ENCODE peak calls at places on chromosomes 2 and 18, in eight cellular contexts. O is breast epithelium, B is mammary epithelial cell, L is fibroblast of lung, Q is AG04450, S is heart right ventricle, C is coronary artery, J is tibial nerve. V is an unnamed sample.

GRCh38 chr18:7467708-7468466 is 99.2 kb upstream of the PTPRM start:
- DNase-seq in O (no peak), B (peak), L (peak), Q (no peak), S (no peak), C (no peak), J (no peak), V (no peak)

GRCh38 chr18:5294113-5294617 is 1.4 kb downstream of the ZBTB14 start:
- DNase-seq in O (peak), B (no peak), L (peak), Q (no peak), S (no peak), C (no peak), J (peak), V (peak)

GRCh38 chr2:55048514-55048924 is 1.7 kb downstream of the RTN4 start:
- DNase-seq in O (no peak), B (peak), L (peak), Q (no peak), S (no peak), C (no peak), J (no peak), V (peak)

GRCh38 chr2:23269747-23270146 is 115.2 kb upstream of the KLHL29 start:
- DNase-seq in O (no peak), B (no peak), L (no peak), Q (no peak), S (no peak), C (no peak), J (no peak), V (no peak)

GRCh38 chr2:54012538-54013141 is 41.8 kb upstream of the PSME4 start:
- DNase-seq in O (no peak), B (no peak), L (no peak), Q (no peak), S (no peak), C (no peak), J (no peak), V (no peak)

GRCh38 chr2:161044937-161045336 is 115.3 kb upstream of the TANK start:
- DNase-seq in O (no peak), B (no peak), L (no peak), Q (no peak), S (no peak), C (no peak), J (no peak), V (no peak)

GRCh38 chr2:134574610-134575332 is 144.0 kb downstream of the TMEM163 start:
- DNase-seq in O (no peak), B (no peak), L (no peak), Q (no peak), S (no peak), C (no peak), J (no peak), V (no peak)

GRCh38 chr2:50952596-50952995 is 79.3 kb downstream of the NRXN1 start:
- DNase-seq in O (no peak), B (peak), L (peak), Q (peak), S (no peak), C (no peak), J (no peak), V (peak)

GRCh38 chr18:62715439-62715792 is at the start of gene PHLPP1:
- DNase-seq in O (no peak), B (no peak), L (no peak), Q (no peak), S (no peak), C (no peak), J (no peak), V (no peak)

GRCh38 chr2:145592362-145592761 is 1072.4 kb upstream of the ZEB2 start:
- DNase-seq in O (no peak), B (no peak), L (no peak), Q (no peak), S (no peak), C (no peak), J (no peak), V (peak)

GRCh38 chr2:216765810-216766259 is 70.5 kb upstream of the IGFBP5 start:
- DNase-seq in O (no peak), B (no peak), L (no peak), Q (no peak), S (peak), C (no peak), J (no peak), V (no peak)

GRCh38 chr2:221731432-221731831 is 159.3 kb upstream of the EPHA4 start:
- DNase-seq in O (no peak), B (no peak), L (no peak), Q (no peak), S (no peak), C (no peak), J (no peak), V (no peak)

GRCh38 chr18:77650799-77651385 is 401.2 kb downstream of the GALR1 start:
- DNase-seq in O (no peak), B (no peak), L (peak), Q (no peak), S (peak), C (peak), J (peak), V (peak)

GRCh38 chr18:34965108-34965507 is 76.1 kb upstream of the MAPRE2 start:
- DNase-seq in O (no peak), B (no peak), L (no peak), Q (no peak), S (no peak), C (no peak), J (no peak), V (no peak)

GRCh38 chr18:8314123-8314522 is 295.1 kb upstream of the RAB12 start:
- DNase-seq in O (no peak), B (no peak), L (peak), Q (no peak), S (no peak), C (no peak), J (no peak), V (no peak)

GRCh38 chr2:236857781-236858180 is 227.9 kb upstream of the COPS8 start:
- DNase-seq in O (no peak), B (no peak), L (no peak), Q (no peak), S (no peak), C (peak), J (no peak), V (no peak)

GRCh38 chr18:36307513-36307912 is 10.0 kb downstream of the FHOD3 start:
- DNase-seq in O (no peak), B (no peak), L (peak), Q (peak), S (no peak), C (no peak), J (no peak), V (no peak)

GRCh38 chr2:84911135-84911678 is 5.8 kb downstream of the TMSB10 start:
- DNase-seq in O (no peak), B (no peak), L (no peak), Q (no peak), S (no peak), C (no peak), J (no peak), V (no peak)

GRCh38 chr2:30979822-30980245 is 158.4 kb downstream of the GALNT14 start:
- DNase-seq in O (no peak), B (peak), L (peak), Q (no peak), S (no peak), C (peak), J (no peak), V (peak)

GRCh38 chr18:78501251-78501650 is 478.4 kb upstream of the SALL3 start:
- DNase-seq in O (no peak), B (no peak), L (no peak), Q (no peak), S (no peak), C (peak), J (no peak), V (no peak)

GRCh38 chr2:152134488-152135280 is 35.8 kb upstream of the CACNB4 start:
- DNase-seq in O (no peak), B (peak), L (peak), Q (no peak), S (no peak), C (no peak), J (no peak), V (peak)

GRCh38 chr2:37631292-37631691 is 40.1 kb downstream of the CDC42EP3 start:
- DNase-seq in O (no peak), B (no peak), L (no peak), Q (no peak), S (no peak), C (no peak), J (no peak), V (no peak)

GRCh38 chr18:46437019-46437418 is 220.0 kb downstream of the LOXHD1 start:
- DNase-seq in O (no peak), B (no peak), L (no peak), Q (no peak), S (no peak), C (no peak), J (no peak), V (no peak)

GRCh38 chr2:159971365-159972122 is 90.9 kb downstream of the PLA2R1 start:
- DNase-seq in O (no peak), B (peak), L (no peak), Q (no peak), S (no peak), C (no peak), J (no peak), V (no peak)

GRCh38 chr2:196076778-196077568 is 8.3 kb upstream of the DNAH7 start:
- DNase-seq in O (no peak), B (no peak), L (no peak), Q (no peak), S (no peak), C (no peak), J (no peak), V (no peak)

GRCh38 chr2:226354434-226354833 is 445.2 kb downstream of the IRS1 start:
- DNase-seq in O (no peak), B (no peak), L (peak), Q (no peak), S (no peak), C (no peak), J (no peak), V (peak)

GRCh38 chr2:69348781-69349180 is 38.2 kb downstream of the GFPT1 start:
- DNase-seq in O (no peak), B (no peak), L (no peak), Q (no peak), S (no peak), C (no peak), J (no peak), V (no peak)

GRCh38 chr2:25586726-25587144 is 86.6 kb downstream of the DTNB start:
- DNase-seq in O (no peak), B (no peak), L (peak), Q (peak), S (no peak), C (no peak), J (no peak), V (no peak)

GRCh38 chr2:182666674-182667320 is 49.3 kb upstream of the DNAJC10 start:
- DNase-seq in O (no peak), B (peak), L (peak), Q (no peak), S (no peak), C (no peak), J (no peak), V (peak)

GRCh38 chr2:191486584-191487320 is 191.2 kb upstream of the NABP1 start:
- DNase-seq in O (no peak), B (peak), L (peak), Q (peak), S (no peak), C (no peak), J (no peak), V (peak)

GRCh38 chr2:196750977-196751631 is 48.4 kb downstream of the GTF3C3 start:
- DNase-seq in O (peak), B (peak), L (peak), Q (peak), S (peak), C (peak), J (peak), V (peak)

GRCh38 chr2:120258140-120258539 is 5.5 kb downstream of the RALB start:
- DNase-seq in O (no peak), B (no peak), L (no peak), Q (no peak), S (no peak), C (no peak), J (no peak), V (no peak)

GRCh38 chr2:7154666-7155065 is 237.5 kb downstream of the RNF144A start:
- DNase-seq in O (no peak), B (no peak), L (no peak), Q (no peak), S (no peak), C (no peak), J (no peak), V (no peak)

GRCh38 chr2:25362564-25363145 is 20.9 kb upstream of the DNMT3A start:
- DNase-seq in O (no peak), B (no peak), L (no peak), Q (no peak), S (peak), C (no peak), J (no peak), V (no peak)

GRCh38 chr2:132547089-132547687 is 122.8 kb downstream of the LYPD1 start:
- DNase-seq in O (peak), B (peak), L (peak), Q (peak), S (peak), C (peak), J (peak), V (peak)

GRCh38 chr2:51994123-51994788 is 962.3 kb upstream of the NRXN1 start:
- DNase-seq in O (no peak), B (no peak), L (no peak), Q (no peak), S (no peak), C (no peak), J (no peak), V (no peak)

GRCh38 chr2:120465701-120465988 is 119.7 kb downstream of the INHBB start:
- DNase-seq in O (no peak), B (no peak), L (no peak), Q (no peak), S (no peak), C (no peak), J (no peak), V (no peak)

GRCh38 chr18:21100678-21101077 is 10.9 kb downstream of the ROCK1 start:
- DNase-seq in O (no peak), B (no peak), L (no peak), Q (no peak), S (no peak), C (no peak), J (no peak), V (no peak)

GRCh38 chr2:64989126-64989981 is at the start of gene SLC1A4:
- DNase-seq in O (peak), B (peak), L (peak), Q (peak), S (peak), C (peak), J (peak), V (peak)

GRCh38 chr2:64985457-64985856 is 3.7 kb upstream of the SLC1A4 start:
- DNase-seq in O (no peak), B (no peak), L (no peak), Q (no peak), S (no peak), C (no peak), J (no peak), V (no peak)

GRCh38 chr2:64987963-64988419 is 1.2 kb upstream of the SLC1A4 start:
- DNase-seq in O (no peak), B (no peak), L (no peak), Q (no peak), S (no peak), C (no peak), J (no peak), V (no peak)

GRCh38 chr2:64988420-64989125 is 626 bp upstream of the SLC1A4 start:
- DNase-seq in O (peak), B (peak), L (peak), Q (peak), S (peak), C (peak), J (peak), V (peak)

GRCh38 chr2:64987001-64987962 is 1.9 kb upstream of the SLC1A4 start:
- DNase-seq in O (no peak), B (peak), L (peak), Q (no peak), S (no peak), C (no peak), J (no peak), V (peak)
- H3K4me3 ChIP-seq in O (peak), B (no peak), L (peak), Q (peak), S (peak), C (peak), J (peak), V (no peak)

DNA sequence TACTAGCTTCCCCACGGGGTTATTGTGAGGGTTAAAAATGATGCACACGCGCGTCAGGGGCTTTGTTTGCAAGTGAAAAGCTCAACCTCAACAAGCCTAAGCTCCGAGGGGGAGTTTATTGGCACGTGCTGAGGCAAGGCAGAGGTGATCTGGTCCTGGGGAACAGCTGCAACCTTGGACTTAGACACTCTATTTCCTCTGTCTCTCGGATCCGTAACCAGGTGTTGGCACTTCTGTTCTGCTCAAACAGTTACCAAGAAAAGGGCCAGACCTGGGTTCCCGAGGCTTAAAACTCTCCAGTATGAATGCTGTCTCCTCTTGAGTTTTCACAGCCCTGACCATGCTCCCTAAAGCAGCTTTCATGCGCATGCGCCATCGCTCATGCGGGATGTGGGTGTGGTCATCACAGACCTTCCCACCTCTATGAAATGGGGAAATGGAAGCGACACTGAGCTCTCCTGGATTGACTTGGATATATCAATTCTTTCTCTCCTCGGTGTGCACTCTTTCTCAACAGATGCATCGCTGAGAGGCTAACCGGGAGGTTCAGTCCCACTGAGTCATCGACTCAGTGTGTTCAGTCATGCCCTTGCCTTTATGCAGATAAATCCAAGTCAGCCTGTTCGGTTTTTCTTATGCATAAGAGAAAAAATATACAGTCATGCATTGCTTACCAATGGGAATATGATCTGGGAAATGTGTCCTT is 19.9 kb upstream of the RAB31 start:
- DNase-seq in O (no peak), B (peak), L (peak), Q (no peak), S (no peak), C (no peak), J (no peak), V (peak)
- TF ChIP-seq CTCF in O (no peak), B (no peak), L (no peak), Q (no peak), S (no peak), C (no peak), J (no peak), V (no peak)

GRCh38 chr2:218271865-218272530 is 1.7 kb downstream of the PNKD start:
- DNase-seq in O (no peak), B (no peak), L (no peak), Q (no peak), S (no peak), C (no peak), J (no peak), V (no peak)
- H3K4me3 ChIP-seq in O (peak), B (peak), L (peak), Q (no peak), S (no peak), C (peak), J (peak), V (no peak)

DNA sequence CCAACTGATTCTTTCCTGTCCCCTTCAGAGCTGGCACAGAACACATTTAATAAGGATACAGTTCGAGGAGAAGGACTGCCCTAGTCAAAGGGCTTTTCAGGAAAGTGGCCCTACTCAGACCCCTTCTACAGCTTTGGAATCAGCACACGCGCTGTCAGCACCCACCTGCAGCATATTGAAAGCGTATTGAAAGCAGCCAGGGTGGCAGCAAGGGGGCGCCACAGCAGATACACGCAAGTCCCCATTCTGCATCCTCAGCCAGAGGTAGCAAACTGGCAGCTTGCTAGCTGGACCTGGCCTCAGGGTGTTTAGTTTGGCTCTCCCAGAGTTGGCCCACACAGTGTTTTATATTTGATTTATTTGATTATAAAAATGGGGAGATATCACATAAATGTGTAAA is 101.0 kb upstream of the NT5C1B start:
- DNase-seq in O (no peak), B (no peak), L (no peak), Q (no peak), S (no peak), C (no peak), J (no peak), V (no peak)
- TF ChIP-seq CTCF in O (no peak), B (peak), L (no peak), Q (peak), S (no peak), C (no peak), J (no peak), V (peak)

GRCh38 chr2:58541511-58541910 is 300.4 kb upstream of the FANCL start:
- DNase-seq in O (no peak), B (no peak), L (no peak), Q (no peak), S (no peak), C (no peak), J (no peak), V (no peak)
- H3K4me3 ChIP-seq in O (no peak), B (no peak), L (no peak), Q (no peak), S (no peak), C (no peak), J (no peak), V (no peak)

DNA sequence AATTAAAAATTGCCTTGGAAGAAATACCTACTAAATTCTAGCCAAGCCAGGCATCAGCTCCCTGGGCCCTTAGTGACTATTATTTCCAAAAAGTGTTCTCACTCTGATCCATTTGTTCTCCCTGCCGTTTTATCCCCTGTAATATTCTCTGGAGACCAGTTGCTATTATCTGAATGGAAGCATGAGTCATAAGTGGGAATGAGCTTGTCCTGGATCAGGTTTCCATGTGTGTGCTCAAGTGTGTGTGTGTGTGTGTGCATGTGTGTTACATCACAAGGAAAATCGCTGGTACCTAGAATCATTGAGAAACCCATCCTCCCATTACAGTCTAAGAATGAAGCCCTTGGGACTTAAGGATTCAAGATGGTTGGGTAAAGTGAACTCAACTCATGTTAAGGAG is 130.3 kb upstream of the CXCR4 start:
- DNase-seq in O (no peak), B (no peak), L (peak), Q (no peak), S (no peak), C (no peak), J (no peak), V (peak)
- TF ChIP-seq CTCF in O (no peak), B (no peak), L (no peak), Q (no peak), S (no peak), C (no peak), J (no peak), V (no peak)

DNA sequence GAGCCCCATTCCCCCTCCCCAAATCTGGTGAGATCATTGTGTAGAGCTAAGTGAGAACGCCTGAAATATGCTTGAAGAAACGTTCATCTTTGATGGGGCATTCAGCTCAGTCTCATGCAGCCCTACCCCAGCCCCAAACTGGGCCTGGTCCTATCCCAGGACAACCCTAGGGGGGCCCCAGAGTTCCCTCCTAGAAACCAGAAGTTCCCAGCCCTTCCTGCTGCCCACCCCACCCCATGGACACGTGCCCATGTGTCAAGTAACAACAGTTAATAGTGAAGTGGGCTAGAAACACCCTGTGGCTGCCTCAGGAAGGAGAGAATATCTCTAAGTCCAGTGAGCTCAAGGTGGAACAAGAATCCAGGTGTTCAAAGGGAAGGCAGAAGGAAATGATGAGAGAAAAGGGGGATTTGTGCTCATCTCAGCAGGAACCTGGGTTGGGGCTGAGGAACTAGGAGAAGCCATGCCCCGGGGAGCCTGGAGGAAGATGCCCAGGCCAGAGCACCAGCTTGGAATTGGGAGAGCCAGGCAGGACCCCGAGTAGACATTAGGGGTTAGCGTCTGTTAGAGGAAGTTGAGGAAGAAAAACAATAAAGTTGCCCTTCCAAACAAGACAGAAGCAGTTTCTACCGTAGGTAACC is 20.1 kb upstream of the SLC20A1 start:
- DNase-seq in O (no peak), B (no peak), L (no peak), Q (no peak), S (no peak), C (no peak), J (no peak), V (no peak)
- H3K4me3 ChIP-seq in O (no peak), B (no peak), L (no peak), Q (no peak), S (no peak), C (no peak), J (no peak), V (no peak)

GRCh38 chr2:39851691-39852110 is 72.6 kb upstream of the THUMPD2 start:
- DNase-seq in O (no peak), B (peak), L (peak), Q (peak), S (no peak), C (no peak), J (no peak), V (peak)
- TF ChIP-seq CTCF in O (no peak), B (peak), L (no peak), Q (no peak), S (peak), C (no peak), J (no peak), V (peak)

V was measured in cardiac fibroblast.